ENCODE peak calls at places on chromosomes 3 and 15, in eight cellular contexts. H, F, N, I, K, C, M and E are unnamed samples.

GRCh38 chr15:52567886-52568568 is 803 bp downstream of the ARPP19 start:
- DNase-seq in H (no peak), F (peak), N (peak), I (no peak), K (no peak), C (no peak), M (no peak), E (no peak)

GRCh38 chr3:29281265-29282228 is 676 bp downstream of the RBMS3 start:
- DNase-seq in H (no peak), F (peak), N (no peak), I (peak), K (no peak), C (no peak), M (peak), E (no peak)

GRCh38 chr15:85707519-85708338 is 87.0 kb downstream of the KLHL25 start:
- DNase-seq in H (no peak), F (no peak), N (no peak), I (peak), K (no peak), C (no peak), M (no peak), E (no peak)

GRCh38 chr15:51739056-51739455 is 1.6 kb upstream of the LYSMD2 start:
- DNase-seq in H (no peak), F (peak), N (no peak), I (no peak), K (no peak), C (no peak), M (no peak), E (no peak)

GRCh38 chr3:27133062-27133461 is 236.1 kb downstream of the NEK10 start:
- DNase-seq in H (no peak), F (peak), N (no peak), I (no peak), K (no peak), C (no peak), M (no peak), E (no peak)

GRCh38 chr15:66359740-66360139 is 3.3 kb upstream of the TIPIN start:
- DNase-seq in H (no peak), F (peak), N (no peak), I (no peak), K (no peak), C (no peak), M (no peak), E (no peak)

GRCh38 chr3:14210843-14211594 is 32.4 kb downstream of the LSM3 start:
- DNase-seq in H (no peak), F (no peak), N (no peak), I (peak), K (no peak), C (no peak), M (no peak), E (no peak)

GRCh38 chr15:57158589-57158988 is 217.7 kb upstream of the CGNL1 start:
- DNase-seq in H (no peak), F (peak), N (no peak), I (peak), K (no peak), C (no peak), M (no peak), E (no peak)

GRCh38 chr15:101256756-101257155 is 4.9 kb upstream of the CHSY1 start:
- DNase-seq in H (no peak), F (no peak), N (no peak), I (no peak), K (no peak), C (no peak), M (no peak), E (peak)

GRCh38 chr3:14415501-14415900 is 13.1 kb downstream of the SLC6A6 start:
- DNase-seq in H (no peak), F (peak), N (no peak), I (peak), K (no peak), C (no peak), M (no peak), E (no peak)

GRCh38 chr3:71751602-71752001 is 2.1 kb upstream of the GPR27 start:
- DNase-seq in H (no peak), F (no peak), N (no peak), I (no peak), K (no peak), C (no peak), M (no peak), E (no peak)

GRCh38 chr15:64398575-64398974 is 10.9 kb downstream of the TRIP4 start:
- DNase-seq in H (no peak), F (no peak), N (no peak), I (no peak), K (no peak), C (no peak), M (no peak), E (no peak)

GRCh38 chr15:78061963-78062427 is 15.5 kb downstream of the TBC1D2B start:
- DNase-seq in H (no peak), F (peak), N (no peak), I (peak), K (no peak), C (no peak), M (no peak), E (no peak)

GRCh38 chr3:141050913-141051632 is at the start of gene SPSB4:
- DNase-seq in H (peak), F (peak), N (no peak), I (peak), K (no peak), C (peak), M (no peak), E (peak)

GRCh38 chr3:57755368-57756021 is 614 bp upstream of the SLMAP start:
- DNase-seq in H (peak), F (peak), N (peak), I (no peak), K (no peak), C (peak), M (peak), E (peak)

GRCh38 chr3:126261037-126261436 is 80.7 kb upstream of the ALDH1L1 start:
- DNase-seq in H (no peak), F (peak), N (no peak), I (peak), K (no peak), C (peak), M (peak), E (peak)

GRCh38 chr3:65758871-65759598 is 279.7 kb downstream of the MAGI1 start:
- DNase-seq in H (no peak), F (no peak), N (no peak), I (peak), K (no peak), C (no peak), M (no peak), E (no peak)

GRCh38 chr3:63911901-63912767 is at the start of gene SCAANT1:
- DNase-seq in H (peak), F (peak), N (peak), I (peak), K (peak), C (peak), M (peak), E (peak)

GRCh38 chr3:87792532-87793321 is 266.1 kb downstream of the CGGBP1 start:
- DNase-seq in H (peak), F (peak), N (no peak), I (peak), K (no peak), C (no peak), M (no peak), E (no peak)

GRCh38 chr3:33426068-33426467 is 14.1 kb downstream of the UBP1 start:
- DNase-seq in H (no peak), F (no peak), N (no peak), I (no peak), K (no peak), C (no peak), M (no peak), E (no peak)

GRCh38 chr3:46078712-46079400 is 51.6 kb upstream of the XCR1 start:
- DNase-seq in H (peak), F (peak), N (peak), I (peak), K (peak), C (peak), M (peak), E (peak)

GRCh38 chr15:57731543-57732103 is 25.1 kb downstream of the POLR2M start:
- DNase-seq in H (no peak), F (no peak), N (no peak), I (no peak), K (no peak), C (no peak), M (no peak), E (no peak)

GRCh38 chr3:190912736-190913135 is 50.2 kb upstream of the GMNC start:
- DNase-seq in H (no peak), F (peak), N (no peak), I (no peak), K (no peak), C (no peak), M (no peak), E (no peak)

GRCh38 chr3:40996382-40996781 is 202.9 kb upstream of the CTNNB1 start:
- DNase-seq in H (no peak), F (no peak), N (no peak), I (no peak), K (no peak), C (no peak), M (no peak), E (no peak)

GRCh38 chr3:136545664-136546266 is 206.4 kb downstream of the STAG1 start:
- DNase-seq in H (no peak), F (peak), N (no peak), I (peak), K (no peak), C (no peak), M (no peak), E (no peak)

GRCh38 chr15:79609501-79609900 is 177.4 kb downstream of the MINAR1 start:
- DNase-seq in H (no peak), F (no peak), N (no peak), I (no peak), K (no peak), C (no peak), M (no peak), E (no peak)

DNA sequence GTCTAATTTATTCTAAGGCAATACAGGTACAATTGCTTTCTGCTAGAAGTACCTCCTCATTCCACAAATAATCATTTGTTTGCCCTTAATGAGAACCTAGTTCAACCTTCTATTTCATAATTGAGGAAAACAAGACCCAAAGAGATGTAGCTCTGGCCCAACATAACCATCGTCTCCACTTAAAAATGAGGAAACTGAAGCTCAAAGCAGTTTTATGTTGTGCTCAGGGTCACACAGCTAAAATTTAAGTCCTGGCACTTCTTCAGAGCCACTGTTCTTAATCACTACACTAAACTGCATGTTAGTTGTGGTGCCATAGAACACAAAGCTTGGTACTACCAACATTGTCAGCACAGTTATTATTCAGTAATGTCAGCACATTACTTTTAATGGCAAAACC is 108.0 kb downstream of the SERPINI1 start:
- DNase-seq in H (no peak), F (no peak), N (no peak), I (no peak), K (no peak), C (no peak), M (no peak), E (no peak)
- H3K4me3 ChIP-seq in H (no peak), F (no peak), N (no peak), I (no peak), K (no peak), C (no peak), M (no peak), E (no peak)

GRCh38 chr3:144556392-144556791 is 584.8 kb downstream of the DIPK2A start:
- DNase-seq in H (no peak), F (no peak), N (no peak), I (peak), K (no peak), C (no peak), M (no peak), E (no peak)

GRCh38 chr3:144549161-144549560 is 577.5 kb downstream of the DIPK2A start:
- DNase-seq in H (no peak), F (peak), N (no peak), I (peak), K (no peak), C (no peak), M (no peak), E (no peak)

GRCh38 chr3:144557515-144557914 is 585.9 kb downstream of the DIPK2A start:
- DNase-seq in H (no peak), F (peak), N (no peak), I (no peak), K (no peak), C (no peak), M (no peak), E (no peak)

GRCh38 chr3:144552642-144553041 is 581.0 kb downstream of the DIPK2A start:
- DNase-seq in H (no peak), F (no peak), N (no peak), I (peak), K (no peak), C (no peak), M (no peak), E (no peak)

DNA sequence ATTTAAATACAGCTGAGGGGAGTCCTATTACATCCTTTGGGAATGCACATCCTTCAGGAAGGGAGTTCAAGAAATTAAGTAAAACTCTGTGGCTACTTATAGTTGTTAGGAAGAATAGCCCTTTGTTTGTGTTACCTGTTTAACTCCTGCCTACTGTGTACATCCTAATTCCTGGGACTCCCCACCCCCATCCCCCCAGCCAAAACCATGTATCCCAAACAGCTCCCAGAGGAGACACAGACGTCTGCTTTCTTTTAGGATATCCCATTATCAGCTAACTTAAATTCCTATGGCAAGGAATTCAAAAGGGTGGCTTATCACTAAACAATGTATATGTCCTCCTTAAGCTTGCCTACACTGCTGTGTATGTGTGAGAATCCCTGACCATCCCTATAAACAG is 581.7 kb downstream of the DIPK2A start:
- DNase-seq in H (no peak), F (no peak), N (no peak), I (no peak), K (no peak), C (no peak), M (no peak), E (no peak)
- H3K4me3 ChIP-seq in H (no peak), F (no peak), N (no peak), I (no peak), K (no peak), C (no peak), M (no peak), E (no peak)

DNA sequence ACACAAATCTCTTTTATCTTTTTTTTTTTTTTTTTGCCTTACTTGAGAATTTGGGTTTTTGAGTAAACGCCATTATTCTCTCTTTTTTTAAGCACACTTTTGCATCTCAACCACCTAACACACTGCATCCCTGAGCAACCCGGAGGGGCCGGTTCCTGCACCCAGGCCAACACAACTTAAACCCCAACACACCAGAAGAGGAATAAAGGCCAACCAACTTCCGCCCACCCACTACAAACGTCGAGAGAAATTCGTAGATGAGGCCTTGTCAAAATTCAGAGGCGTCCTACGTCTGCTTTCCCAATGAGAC is 389 bp upstream of the CCNB2 start:
- DNase-seq in H (no peak), F (no peak), N (no peak), I (no peak), K (no peak), C (no peak), M (no peak), E (no peak)
- H3K4me3 ChIP-seq in H (peak), F (peak), N (peak), I (peak), K (peak), C (peak), M (peak), E (peak)

GRCh38 chr15:74995182-74995778 is at the start of gene SCAMP5:
- DNase-seq in H (peak), F (peak), N (peak), I (peak), K (peak), C (peak), M (peak), E (peak)

GRCh38 chr15:74994685-74995084 is 678 bp upstream of the SCAMP5 start:
- DNase-seq in H (no peak), F (no peak), N (no peak), I (no peak), K (no peak), C (no peak), M (no peak), E (no peak)

GRCh38 chr15:74994236-74994635 is 1.1 kb upstream of the SCAMP5 start:
- DNase-seq in H (peak), F (no peak), N (no peak), I (no peak), K (no peak), C (no peak), M (no peak), E (no peak)

GRCh38 chr15:74995779-74996765 is 709 bp downstream of the SCAMP5 start:
- DNase-seq in H (peak), F (no peak), N (no peak), I (peak), K (no peak), C (no peak), M (no peak), E (no peak)

GRCh38 chr15:74997161-74997942 is 2.0 kb downstream of the SCAMP5 start:
- DNase-seq in H (no peak), F (no peak), N (no peak), I (no peak), K (no peak), C (no peak), M (no peak), E (no peak)
- H3K4me3 ChIP-seq in H (peak), F (no peak), N (no peak), I (no peak), K (no peak), C (no peak), M (no peak), E (no peak)